ENCODE peak calls at places on chromosomes 5 and 9, in seven cellular contexts. Z is ACHN, B is neuronal stem cell, M is iPS DF 6.9, R is NCI-H345, W is hypothalamus, Y is NCI-H1048. N is an unnamed sample.

GRCh38 chr5:142422426-142422825 is 97.6 kb upstream of the SPRY4 start:
- DNase-seq in Z (peak), B (no peak), M (no peak), R (no peak), W (no peak), Y (no peak), N (no peak)

GRCh38 chr5:1226839-1227238 is 1.7 kb downstream of the SLC6A18 start:
- DNase-seq in Z (no peak), B (no peak), M (no peak), R (no peak), W (no peak), Y (no peak), N (no peak)

GRCh38 chr5:54725391-54726280 is 208.1 kb downstream of the SNX18 start:
- DNase-seq in Z (no peak), B (no peak), M (no peak), R (no peak), W (no peak), Y (no peak), N (no peak)

GRCh38 chr9:7150153-7150890 is 392.5 kb downstream of the KDM4C start:
- DNase-seq in Z (no peak), B (no peak), M (no peak), R (no peak), W (no peak), Y (no peak), N (no peak)

GRCh38 chr9:79686381-79687130 is 114.8 kb downstream of the TLE4 start:
- DNase-seq in Z (peak), B (no peak), M (no peak), R (no peak), W (no peak), Y (no peak), N (no peak)

GRCh38 chr5:178196986-178197385 is 7.3 kb upstream of the HNRNPAB start:
- DNase-seq in Z (no peak), B (no peak), M (no peak), R (no peak), W (no peak), Y (no peak), N (no peak)

GRCh38 chr9:115850548-115851304 is 302.9 kb upstream of the PAPPA start:
- DNase-seq in Z (no peak), B (no peak), M (no peak), R (no peak), W (no peak), Y (no peak), N (no peak)

GRCh38 chr9:124196814-124197176 is 61.0 kb upstream of the NEK6 start:
- DNase-seq in Z (no peak), B (no peak), M (no peak), R (no peak), W (no peak), Y (no peak), N (no peak)

GRCh38 chr9:14098102-14098501 is 215.8 kb downstream of the NFIB start:
- DNase-seq in Z (no peak), B (no peak), M (no peak), R (no peak), W (no peak), Y (no peak), N (no peak)

GRCh38 chr5:103259705-103260355 is 1.3 kb downstream of the MACIR start:
- DNase-seq in Z (peak), B (no peak), M (no peak), R (peak), W (peak), Y (no peak), N (peak)

N was measured in NCI-H460.